ENCODE peak calls at places on chromosomes 16 and 17, in six cellular contexts. Y, K, J, Z, X and A are unnamed samples.

GRCh38 chr16:12681653-12682052 is 122.0 kb downstream of the CPPED1 start:
- DNase-seq in Y (no peak), J (peak; percentile 39), K (no peak), X (no peak), Z (no peak), A (no peak)

GRCh38 chr16:14364386-14365199 is 265.5 kb downstream of the PARN start:
- DNase-seq in J (no peak), Z (no peak), K (no peak), Y (peak; percentile 94), X (no peak), A (peak; percentile 95)

GRCh38 chr17:61026818-61027217 is 349.2 kb downstream of the BCAS3 start:
- DNase-seq in X (no peak), Z (no peak), J (no peak), K (no peak), Y (no peak), A (no peak)

GRCh38 chr17:65294184-65294719 is 157.1 kb downstream of the RGS9 start:
- DNase-seq in Y (peak; percentile 83), K (peak; percentile 5), X (peak; percentile 53), J (peak; percentile 57), Z (peak; percentile 60), A (peak; percentile 74)

GRCh38 chr16:79150128-79150527 is 450.4 kb downstream of the MAF start:
- DNase-seq in J (no peak), Z (no peak), X (no peak), K (no peak), Y (no peak), A (no peak)

GRCh38 chr16:79390481-79391051 is 210.0 kb downstream of the MAF start:
- DNase-seq in Z (no peak), K (no peak), X (no peak), J (no peak), Y (no peak), A (no peak)

GRCh38 chr17:16442594-16443389 is 27.4 kb downstream of the TRPV2 start:
- DNase-seq in K (no peak), X (no peak), Y (no peak), Z (no peak), J (no peak), A (peak; percentile 31)

GRCh38 chr16:29876186-29876577 is 13.2 kb upstream of the CDIPT start:
- DNase-seq in Z (no peak), K (no peak), X (no peak), Y (no peak), J (no peak), A (no peak)

GRCh38 chr16:75238853-75239371 is 12.5 kb downstream of the BCAR1 start:
- DNase-seq in Y (peak; percentile 56), J (no peak), Z (no peak), X (no peak), K (no peak), A (peak; percentile 79)

GRCh38 chr17:17039911-17040310 is 2.3 kb upstream of the MPRIP start:
- DNase-seq in Z (no peak), J (no peak), K (no peak), Y (no peak), X (no peak), A (no peak)

GRCh38 chr17:2485970-2486369 is 25.7 kb downstream of the METTL16 start:
- DNase-seq in Z (no peak), Y (no peak), J (no peak), K (no peak), X (no peak), A (no peak)

GRCh38 chr17:78789663-78790181 is 7.6 kb upstream of the CYTH1 start:
- DNase-seq in Y (peak; percentile 71), Z (peak; percentile 83), K (no peak), X (no peak), J (peak; percentile 92), A (peak; percentile 82)

GRCh38 chr17:31373150-31374082 is 18.1 kb upstream of the RAB11FIP4 start:
- DNase-seq in X (peak; percentile 37), K (peak; percentile 46), Y (peak; percentile 77), Z (no peak), J (no peak), A (peak; percentile 70)

GRCh38 chr17:39099686-39100293 is 51.6 kb downstream of the PLXDC1 start:
- DNase-seq in Z (peak; percentile 74), Y (peak; percentile 65), X (peak; percentile 76), J (peak; percentile 61), K (no peak), A (no peak)